ENCODE peak calls at places on chromosomes 12 and 14, in seven cellular contexts. One of them, this sample, is unnamed.

GRCh38 chr14:69073925-69074324 is 79.0 kb downstream of the DCAF5 start:
- DNase-seq in ovary: no peak
- DNase-seq in vagina: no peak
- DNase-seq in mucosa of descending colon: no peak
- DNase-seq in A549: no peak
- DNase-seq in body of pancreas: no peak
- DNase-seq in fibroblast of mammary gland: no peak
- DNase-seq in this sample: no peak

GRCh38 chr14:53742226-53742607 is 214.4 kb downstream of the BMP4 start:
- DNase-seq in ovary: no peak
- DNase-seq in vagina: no peak
- DNase-seq in mucosa of descending colon: no peak
- DNase-seq in A549: no peak
- DNase-seq in body of pancreas: no peak
- DNase-seq in fibroblast of mammary gland: no peak
- DNase-seq in this sample: peak

GRCh38 chr14:94161979-94162378 is 12.1 kb upstream of the PPP4R4 start:
- DNase-seq in ovary: no peak
- DNase-seq in vagina: no peak
- DNase-seq in mucosa of descending colon: no peak
- DNase-seq in A549: no peak
- DNase-seq in body of pancreas: no peak
- DNase-seq in fibroblast of mammary gland: no peak
- DNase-seq in this sample: peak

GRCh38 chr12:93020225-93020997 is 91.3 kb upstream of the EEA1 start:
- DNase-seq in ovary: peak
- DNase-seq in vagina: no peak
- DNase-seq in mucosa of descending colon: peak
- DNase-seq in A549: no peak
- DNase-seq in body of pancreas: peak
- DNase-seq in fibroblast of mammary gland: no peak
- DNase-seq in this sample: no peak

GRCh38 chr12:113912761-113913295 is 53.3 kb downstream of the RBM19 start:
- DNase-seq in ovary: peak
- DNase-seq in vagina: no peak
- DNase-seq in mucosa of descending colon: peak
- DNase-seq in A549: peak
- DNase-seq in body of pancreas: peak
- DNase-seq in fibroblast of mammary gland: peak
- DNase-seq in this sample: peak

GRCh38 chr12:57795354-57795753 is 12.8 kb downstream of the TSFM start:
- DNase-seq in ovary: no peak
- DNase-seq in vagina: no peak
- DNase-seq in mucosa of descending colon: no peak
- DNase-seq in A549: no peak
- DNase-seq in body of pancreas: no peak
- DNase-seq in fibroblast of mammary gland: no peak
- DNase-seq in this sample: no peak

GRCh38 chr12:1936406-1937320 is 18.2 kb upstream of the CACNA2D4 start:
- DNase-seq in ovary: peak
- DNase-seq in vagina: peak
- DNase-seq in mucosa of descending colon: peak
- DNase-seq in A549: peak
- DNase-seq in body of pancreas: peak
- DNase-seq in fibroblast of mammary gland: peak
- DNase-seq in this sample: peak

GRCh38 chr12:28611115-28611435 is 420.8 kb downstream of the CCDC91 start:
- DNase-seq in ovary: no peak
- DNase-seq in vagina: no peak
- DNase-seq in mucosa of descending colon: no peak
- DNase-seq in A549: no peak
- DNase-seq in body of pancreas: no peak
- DNase-seq in fibroblast of mammary gland: peak
- DNase-seq in this sample: peak

GRCh38 chr14:55221968-55222367 is 30.6 kb upstream of the DLGAP5 start:
- DNase-seq in ovary: no peak
- DNase-seq in vagina: no peak
- DNase-seq in mucosa of descending colon: no peak
- DNase-seq in A549: no peak
- DNase-seq in body of pancreas: no peak
- DNase-seq in fibroblast of mammary gland: no peak
- DNase-seq in this sample: no peak

GRCh38 chr12:31057671-31058070 is 16.0 kb upstream of the DDX11 start:
- DNase-seq in ovary: no peak
- DNase-seq in vagina: no peak
- DNase-seq in mucosa of descending colon: no peak
- DNase-seq in A549: no peak
- DNase-seq in body of pancreas: no peak
- DNase-seq in fibroblast of mammary gland: no peak
- DNase-seq in this sample: no peak

GRCh38 chr12:91111366-91112321 is at the start of gene LUM:
- DNase-seq in ovary: peak
- DNase-seq in vagina: no peak
- DNase-seq in mucosa of descending colon: peak
- DNase-seq in A549: no peak
- DNase-seq in body of pancreas: no peak
- DNase-seq in fibroblast of mammary gland: peak
- DNase-seq in this sample: peak

GRCh38 chr12:74365178-74365964 is 172.3 kb upstream of the ATXN7L3B start:
- DNase-seq in ovary: peak
- DNase-seq in vagina: no peak
- DNase-seq in mucosa of descending colon: no peak
- DNase-seq in A549: no peak
- DNase-seq in body of pancreas: peak
- DNase-seq in fibroblast of mammary gland: peak
- DNase-seq in this sample: peak

GRCh38 chr14:68195126-68195525 is 375.5 kb downstream of the RAD51B start:
- DNase-seq in ovary: no peak
- DNase-seq in vagina: no peak
- DNase-seq in mucosa of descending colon: no peak
- DNase-seq in A549: no peak
- DNase-seq in body of pancreas: no peak
- DNase-seq in fibroblast of mammary gland: no peak
- DNase-seq in this sample: no peak

DNA sequence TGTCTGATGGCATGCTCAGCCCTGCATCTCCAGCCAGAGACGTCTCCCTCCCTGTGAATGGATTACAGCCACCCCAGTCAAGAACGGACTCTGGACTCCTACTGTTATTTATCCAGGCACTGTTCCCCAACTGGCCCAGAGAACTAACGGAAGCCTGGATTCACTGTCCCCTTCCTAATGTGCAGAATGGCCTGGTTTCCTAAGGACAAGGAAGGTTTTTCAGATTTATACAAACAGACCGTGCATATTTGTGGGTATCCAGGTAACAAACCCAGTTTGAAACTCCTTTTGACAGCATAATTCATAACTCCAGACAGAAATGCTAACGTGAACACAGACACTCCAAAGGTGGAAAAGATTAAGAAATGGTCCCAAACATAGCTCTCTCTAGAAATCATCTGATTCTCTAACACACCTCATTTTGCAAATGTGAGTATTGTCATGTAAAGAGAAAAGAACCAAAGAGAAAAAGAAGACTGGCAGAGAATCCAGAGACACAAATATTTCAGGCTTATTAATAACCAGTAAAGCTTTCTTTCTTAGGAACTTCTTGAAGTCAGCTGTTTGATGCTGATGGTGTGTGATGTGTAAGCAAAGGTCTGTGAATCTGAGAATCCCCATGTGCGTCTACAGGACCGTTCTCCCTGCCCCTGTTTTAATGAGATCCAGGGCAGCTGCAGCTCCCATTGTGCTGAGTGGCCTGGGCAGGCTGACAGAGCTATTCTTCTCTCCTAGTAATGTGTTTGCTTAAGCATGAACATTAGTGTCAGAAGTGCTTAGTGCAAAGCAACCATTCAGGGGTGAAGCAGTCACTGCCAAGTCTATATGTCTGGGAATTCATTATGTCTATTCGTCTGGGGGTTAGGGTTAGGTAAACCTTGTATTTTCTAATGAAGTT is 86.8 kb upstream of the HIF1A start:
- DNase-seq in ovary: no peak
- DNase-seq in vagina: no peak
- DNase-seq in mucosa of descending colon: peak
- DNase-seq in A549: no peak
- DNase-seq in body of pancreas: no peak
- DNase-seq in fibroblast of mammary gland: peak
- DNase-seq in this sample: peak
- H3K4me3 ChIP-seq in ovary: no peak
- H3K4me3 ChIP-seq in vagina: no peak
- H3K4me3 ChIP-seq in mucosa of descending colon: no peak
- H3K4me3 ChIP-seq in A549: no peak
- H3K4me3 ChIP-seq in body of pancreas: no peak
- H3K4me3 ChIP-seq in fibroblast of mammary gland: no peak
- H3K4me3 ChIP-seq in this sample: no peak

GRCh38 chr12:49230810-49231209 is 34.1 kb upstream of the TUBA1C start:
- DNase-seq in ovary: no peak
- DNase-seq in vagina: no peak
- DNase-seq in mucosa of descending colon: no peak
- DNase-seq in A549: no peak
- DNase-seq in body of pancreas: no peak
- DNase-seq in fibroblast of mammary gland: no peak
- DNase-seq in this sample: no peak

GRCh38 chr12:49230176-49230575 is 34.7 kb upstream of the TUBA1C start:
- DNase-seq in ovary: no peak
- DNase-seq in vagina: no peak
- DNase-seq in mucosa of descending colon: no peak
- DNase-seq in A549: no peak
- DNase-seq in body of pancreas: no peak
- DNase-seq in fibroblast of mammary gland: no peak
- DNase-seq in this sample: no peak

GRCh38 chr12:49233842-49234526 is 30.9 kb upstream of the TUBA1C start:
- DNase-seq in ovary: peak
- DNase-seq in vagina: no peak
- DNase-seq in mucosa of descending colon: peak
- DNase-seq in A549: no peak
- DNase-seq in body of pancreas: peak
- DNase-seq in fibroblast of mammary gland: no peak
- DNase-seq in this sample: no peak

GRCh38 chr12:49231881-49232650 is 32.8 kb upstream of the TUBA1C start:
- DNase-seq in ovary: no peak
- DNase-seq in vagina: no peak
- DNase-seq in mucosa of descending colon: no peak
- DNase-seq in A549: no peak
- DNase-seq in body of pancreas: no peak
- DNase-seq in fibroblast of mammary gland: peak
- DNase-seq in this sample: peak

DNA sequence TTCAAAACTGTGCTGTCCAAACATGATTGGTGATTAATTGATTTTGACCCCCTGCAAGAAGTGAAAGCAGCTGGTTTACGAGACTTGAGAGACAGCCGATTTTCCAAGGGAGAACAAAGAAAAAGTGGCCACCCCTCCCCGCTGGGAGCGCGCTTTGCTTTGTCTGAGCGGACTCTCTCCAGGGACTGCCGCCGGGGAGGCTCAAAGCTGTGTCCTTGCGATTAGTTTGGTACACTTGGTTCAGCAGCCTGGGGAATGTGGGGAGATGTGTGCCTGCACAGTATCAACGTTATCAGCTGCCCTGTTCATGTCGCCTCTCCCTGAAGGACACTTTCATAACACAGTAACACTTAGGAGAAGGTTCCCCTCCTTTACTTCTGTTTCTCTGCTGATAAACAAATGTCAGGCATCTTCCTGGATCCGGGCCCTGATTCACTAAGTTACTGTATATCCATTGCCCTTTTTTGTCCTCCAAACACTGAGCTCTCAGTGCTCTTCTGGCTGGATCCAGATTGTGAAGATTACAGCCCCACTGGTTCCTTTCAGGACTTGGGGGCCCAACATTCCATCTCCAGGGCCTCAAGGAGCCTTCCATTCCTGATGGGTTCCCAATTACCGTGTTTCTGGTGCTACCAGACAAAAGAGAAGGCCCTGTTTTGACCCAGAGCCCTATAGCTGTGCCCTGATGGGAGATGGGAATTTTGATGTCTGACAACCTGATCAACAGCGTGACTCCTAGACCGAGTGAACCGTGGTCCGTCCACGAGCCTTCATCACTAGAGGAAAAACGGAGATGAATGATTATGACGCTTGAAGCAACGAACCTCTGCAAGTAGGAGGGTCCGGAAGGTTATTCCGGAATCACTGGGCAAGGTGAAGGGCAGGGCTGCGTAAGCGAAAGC is 31.7 kb upstream of the TUBA1C start:
- DNase-seq in ovary: peak
- DNase-seq in vagina: no peak
- DNase-seq in mucosa of descending colon: peak
- DNase-seq in A549: no peak
- DNase-seq in body of pancreas: peak
- DNase-seq in fibroblast of mammary gland: peak
- DNase-seq in this sample: peak
- TF ChIP-seq CTCF in ovary: peak
- TF ChIP-seq CTCF in vagina: no peak
- TF ChIP-seq CTCF in mucosa of descending colon: no peak
- TF ChIP-seq CTCF in A549: no peak
- TF ChIP-seq CTCF in body of pancreas: no peak
- TF ChIP-seq CTCF in fibroblast of mammary gland: peak
- TF ChIP-seq CTCF in this sample: peak

GRCh38 chr14:35339761-35340406 is 47.7 kb downstream of the PSMA6 start:
- DNase-seq in ovary: no peak
- DNase-seq in vagina: no peak
- DNase-seq in mucosa of descending colon: no peak
- DNase-seq in A549: no peak
- DNase-seq in body of pancreas: no peak
- DNase-seq in fibroblast of mammary gland: no peak
- DNase-seq in this sample: peak
- H3K4me3 ChIP-seq in ovary: no peak
- H3K4me3 ChIP-seq in vagina: no peak
- H3K4me3 ChIP-seq in mucosa of descending colon: no peak
- H3K4me3 ChIP-seq in A549: no peak
- H3K4me3 ChIP-seq in body of pancreas: no peak
- H3K4me3 ChIP-seq in fibroblast of mammary gland: no peak
- H3K4me3 ChIP-seq in this sample: no peak

DNA sequence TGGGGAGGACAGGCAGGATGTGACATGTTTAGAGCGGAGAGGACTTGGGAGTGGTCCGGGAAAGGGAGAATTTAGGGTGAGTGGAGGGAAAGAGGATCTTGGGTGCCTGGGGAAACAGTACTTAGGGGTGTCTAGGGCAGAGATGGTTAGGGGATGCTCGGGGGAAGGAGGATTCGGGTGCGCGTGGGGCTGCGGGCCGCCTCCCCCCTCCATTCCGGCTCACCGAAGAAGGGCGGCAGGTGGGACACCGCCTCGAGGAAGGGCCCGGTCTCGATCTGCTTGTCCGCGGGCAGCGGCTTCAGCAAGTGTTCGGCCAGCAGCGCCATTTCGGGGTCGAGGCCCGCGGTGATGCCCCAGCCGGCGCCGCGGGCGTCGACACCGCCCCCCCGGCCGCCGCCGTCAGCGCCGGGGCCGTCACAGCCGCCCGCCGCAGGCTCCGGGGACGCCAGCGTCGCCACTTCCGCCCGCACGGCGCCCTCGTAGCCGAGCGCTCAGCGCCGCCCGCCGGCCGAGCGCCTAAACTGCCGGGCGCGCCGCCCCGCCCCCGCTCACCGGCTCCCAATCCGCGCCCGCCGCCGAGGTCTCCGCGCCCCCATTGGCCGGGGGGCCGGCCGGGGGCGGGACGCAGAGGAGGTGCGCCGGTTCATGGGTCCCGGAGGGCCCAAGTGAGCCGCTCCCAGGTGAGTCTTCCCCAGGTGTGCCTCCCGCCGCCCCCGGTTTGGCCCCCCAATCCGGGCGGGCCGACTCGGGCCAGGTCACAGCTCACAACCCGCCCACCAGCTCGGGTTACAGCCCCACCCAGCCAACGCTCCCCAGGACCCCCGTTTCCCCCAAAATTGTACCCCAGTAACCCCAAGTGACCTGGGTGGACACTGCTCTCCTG is at the start of gene GLTP:
- DNase-seq in ovary: peak
- DNase-seq in vagina: no peak
- DNase-seq in mucosa of descending colon: peak
- DNase-seq in A549: peak
- DNase-seq in body of pancreas: peak
- DNase-seq in fibroblast of mammary gland: peak
- DNase-seq in this sample: peak
- TF ChIP-seq CTCF in ovary: peak
- TF ChIP-seq CTCF in vagina: no peak
- TF ChIP-seq CTCF in mucosa of descending colon: peak
- TF ChIP-seq CTCF in A549: peak
- TF ChIP-seq CTCF in body of pancreas: peak
- TF ChIP-seq CTCF in fibroblast of mammary gland: no peak
- TF ChIP-seq CTCF in this sample: peak